ENCODE peak calls at places on chromosomes 5 and 9, in five cellular contexts. B is heart left ventricle, C is spleen, Z is right lobe of liver, X is prostate gland. E is an unnamed sample.

GRCh38 chr5:72015103-72015548 is 92.1 kb upstream of the MAP1B start:
- DNase-seq in B (peak; percentile 60), C (no peak), Z (peak; percentile 39), X (no peak), E (no peak)

GRCh38 chr9:69140123-69140741 is 33.8 kb upstream of the TJP2 start:
- DNase-seq in B (no peak), C (no peak), Z (no peak), X (no peak), E (no peak)

GRCh38 chr5:95848701-95849100 is 26.2 kb upstream of the GLRX start:
- DNase-seq in B (no peak), C (no peak), Z (no peak), X (no peak), E (no peak)

GRCh38 chr5:129063483-129064136 is 30.9 kb upstream of the ISOC1 start:
- DNase-seq in B (no peak), C (no peak), Z (no peak), X (peak; percentile 8), E (no peak)

GRCh38 chr5:178740181-178740557 is 9.7 kb upstream of the ZNF354A start:
- DNase-seq in B (no peak), C (no peak), Z (no peak), X (no peak), E (no peak)

GRCh38 chr5:135537745-135538144 is 2.0 kb upstream of the NEUROG1 start:
- DNase-seq in B (no peak), C (no peak), Z (no peak), X (no peak), E (no peak)

GRCh38 chr5:38273626-38274025 is 15.3 kb downstream of the EGFLAM start:
- DNase-seq in B (no peak), C (no peak), Z (no peak), X (no peak), E (no peak)

GRCh38 chr9:8364021-8364782 is 564.6 kb upstream of the DMAC1 start:
- DNase-seq in B (no peak), C (no peak), Z (no peak), X (no peak), E (no peak)

GRCh38 chr5:154141686-154142300 is 48.7 kb upstream of the GALNT10 start:
- DNase-seq in B (no peak), C (no peak), Z (no peak), X (no peak), E (no peak)

GRCh38 chr5:11909471-11909870 is 5.2 kb upstream of the CTNND2 start:
- DNase-seq in B (no peak), C (no peak), Z (no peak), X (no peak), E (no peak)

GRCh38 chr9:69065660-69066059 is 30.1 kb downstream of the FXN start:
- DNase-seq in B (no peak), C (no peak), Z (no peak), X (no peak), E (no peak)

GRCh38 chr9:2765250-2765880 is 48.1 kb downstream of the KCNV2 start:
- DNase-seq in B (no peak), C (no peak), Z (no peak), X (peak; percentile 12), E (no peak)

GRCh38 chr5:122937914-122938313 is 92.5 kb downstream of the SNX24 start:
- DNase-seq in B (peak; percentile 74), C (no peak), Z (peak; percentile 47), X (peak; percentile 18), E (peak; percentile 24)

GRCh38 chr9:91445135-91445534 is 21.5 kb upstream of the NFIL3 start:
- DNase-seq in B (no peak), C (no peak), Z (no peak), X (no peak), E (no peak)

GRCh38 chr9:93062364-93062763 is 3.9 kb downstream of the SUSD3 start:
- DNase-seq in B (no peak), C (no peak), Z (no peak), X (no peak), E (no peak)

GRCh38 chr5:134533115-134533815 is 7.8 kb downstream of the JADE2 start:
- DNase-seq in B (no peak), C (peak; percentile 60), Z (no peak), X (no peak), E (no peak)

GRCh38 chr9:79080536-79080935 is 491.2 kb upstream of the TLE4 start:
- DNase-seq in B (no peak), C (no peak), Z (no peak), X (no peak), E (no peak)

GRCh38 chr9:130938652-130939404 is at the start of gene FIBCD1:
- DNase-seq in B (no peak), C (no peak), Z (no peak), X (no peak), E (peak; percentile 66)

GRCh38 chr5:54514269-54514668 is 3.3 kb upstream of the SNX18 start:
- DNase-seq in B (no peak), C (no peak), Z (no peak), X (no peak), E (no peak)

GRCh38 chr9:79447760-79448159 is 124.0 kb upstream of the TLE4 start:
- DNase-seq in B (no peak), C (no peak), Z (no peak), X (no peak), E (no peak)

DNA sequence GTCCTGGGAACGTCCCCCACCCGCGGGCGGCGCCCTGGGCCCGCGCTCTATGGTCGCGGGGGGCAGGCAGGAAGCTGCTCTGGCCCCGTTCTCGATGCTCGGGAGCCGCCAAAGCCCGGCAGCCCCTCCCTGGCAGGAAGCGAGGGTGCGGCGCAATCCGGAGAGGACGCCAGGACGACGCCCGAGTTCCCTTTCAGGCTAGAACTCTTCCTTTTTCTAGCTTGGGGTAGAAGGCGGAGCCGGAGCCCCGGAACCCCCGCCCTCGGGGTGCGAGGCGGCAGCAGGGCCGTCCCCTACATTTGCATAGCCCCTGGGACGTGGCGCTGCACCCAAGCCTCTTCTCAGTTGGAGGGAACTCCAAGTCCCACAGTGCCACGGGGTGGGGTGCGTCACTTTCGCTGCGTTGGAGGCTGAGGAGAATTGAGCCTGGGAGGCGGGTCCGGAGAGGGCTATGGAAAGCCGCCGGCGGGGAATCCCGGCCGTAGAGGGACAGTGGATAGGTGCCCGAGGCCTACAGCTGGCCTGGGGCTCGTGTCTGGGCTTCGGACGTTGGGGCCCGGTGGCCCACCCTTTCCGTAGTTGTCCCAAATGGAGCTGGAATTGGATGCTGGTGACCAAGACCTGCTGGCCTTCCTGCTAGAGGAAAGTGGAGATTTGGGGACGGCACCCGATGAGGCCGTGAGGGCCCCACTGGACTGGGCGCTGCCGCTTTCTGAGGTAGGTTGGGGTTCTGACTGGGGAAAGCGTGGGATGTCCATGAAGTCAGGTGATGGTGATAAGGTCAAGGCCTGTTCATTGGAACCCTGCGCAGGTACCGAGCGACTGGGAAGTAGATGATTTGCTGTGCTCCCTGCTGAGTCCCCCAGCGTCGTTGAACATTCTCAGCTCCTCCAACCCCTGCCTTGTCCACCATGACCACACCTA is at the start of the genes CREB3 and TLN1:
- DNase-seq in B (peak; percentile 99), C (peak; percentile 100), Z (peak; percentile 99), X (peak; percentile 98), E (peak; percentile 99)
- TF ChIP-seq POLR2A in B (no peak), C (no peak), Z (peak; percentile 96), X (peak; percentile 78), E (peak; percentile 81)

GRCh38 chr5:173953528-173954090 is 35.4 kb upstream of the C5orf47 start:
- DNase-seq in B (no peak), C (no peak), Z (no peak), X (no peak), E (no peak)

GRCh38 chr5:173954671-173955605 is 34.0 kb upstream of the C5orf47 start:
- DNase-seq in B (no peak), C (no peak), Z (no peak), X (no peak), E (no peak)

GRCh38 chr5:173946353-173946752 is 42.6 kb upstream of the C5orf47 start:
- DNase-seq in B (no peak), C (no peak), Z (no peak), X (no peak), E (no peak)

DNA sequence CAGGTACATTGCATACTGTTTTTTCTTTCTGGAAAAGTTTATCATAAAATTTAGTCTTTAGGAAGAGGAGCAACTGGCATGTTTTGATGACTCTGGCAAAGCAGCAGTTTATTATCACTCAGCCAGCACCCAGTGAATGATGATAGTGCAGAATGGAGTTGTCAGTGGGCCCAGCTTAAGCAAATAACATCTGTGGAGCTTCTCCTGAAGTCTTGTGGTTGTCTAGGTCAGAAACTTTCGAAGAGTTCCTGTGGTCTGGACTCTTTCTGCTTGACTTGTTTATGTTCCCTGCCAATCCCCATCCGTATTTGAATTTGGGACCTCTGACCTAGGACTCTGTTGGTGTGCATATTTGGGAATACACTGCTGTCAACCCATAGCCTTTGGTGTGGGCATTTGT is 38.1 kb upstream of the C5orf47 start:
- DNase-seq in B (no peak), C (no peak), Z (no peak), X (no peak), E (no peak)
- H3K4me1 ChIP-seq in B (no peaks in the 10 kb centered on the region), C (no peaks in the 10 kb centered on the region), Z (no peaks in the 10 kb centered on the region), X (no peaks in the 10 kb centered on the region), E (no peaks in the 10 kb centered on the region)

GRCh38 chr9:114356792-114357191 is 27.1 kb downstream of the ORM2 start:
- DNase-seq in B (no peak), C (peak; percentile 60), Z (no peak), X (no peak), E (no peak)
- H3K36me3 ChIP-seq in B (no peaks in the 10 kb centered on the region), C (peaks cover 22% of the 10 kb centered on the region), Z (peaks cover 22% of the 10 kb centered on the region), X (peaks cover 27% of the 10 kb centered on the region), E (no peaks in the 10 kb centered on the region)

GRCh38 chr5:173735171-173735570 is 118.7 kb upstream of the BOD1 start:
- DNase-seq in B (no peak), C (no peak), Z (no peak), X (no peak), E (no peak)

GRCh38 chr5:173736374-173736773 is 119.9 kb upstream of the BOD1 start:
- DNase-seq in B (no peak), C (no peak), Z (no peak), X (no peak), E (peak; percentile 68)

GRCh38 chr5:173735691-173736090 is 119.2 kb upstream of the BOD1 start:
- DNase-seq in B (no peak), C (no peak), Z (no peak), X (no peak), E (no peak)

GRCh38 chr5:173734716-173735115 is 118.3 kb upstream of the BOD1 start:
- DNase-seq in B (no peak), C (no peak), Z (no peak), X (no peak), E (no peak)

DNA sequence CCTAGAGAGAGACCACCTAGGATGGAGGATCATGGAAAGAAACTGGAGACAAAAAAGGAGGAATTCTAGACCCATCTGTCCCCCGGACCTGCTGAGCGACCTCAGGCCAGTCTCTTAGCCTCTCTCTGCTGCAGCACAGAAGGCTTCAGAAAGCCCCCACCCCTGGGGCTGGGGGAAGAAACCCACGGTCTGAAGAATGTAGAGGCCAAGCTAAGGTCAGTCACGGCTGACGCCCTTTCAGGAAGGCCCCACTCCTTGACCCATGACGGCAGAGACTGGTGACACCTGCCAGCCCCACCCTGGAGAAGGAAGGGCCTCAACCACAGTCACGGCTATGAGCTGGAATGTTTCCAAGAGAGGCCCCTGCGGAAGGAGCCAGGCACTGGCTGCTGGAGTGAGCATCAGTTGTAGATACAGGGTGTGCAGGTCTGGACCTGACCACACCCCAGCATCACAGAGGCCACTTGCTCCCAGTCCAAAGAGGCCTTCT is 120.5 kb upstream of the BOD1 start:
- DNase-seq in B (no peak), C (no peak), Z (no peak), X (no peak), E (peak; percentile 71)
- TF ChIP-seq POLR2A in B (no peak), C (no peak), Z (no peak), X (no peak), E (no peak)

E was measured in transverse colon.